ENCODE peak calls at places on chromosomes 4 and X, in six cellular contexts. Q, K, J, B, M and S are unnamed samples.

GRCh38 chr4:187158003-187158402 is 434.3 kb upstream of the FAT1 start:
- DNase-seq in J (peak), M (no peak), K (no peak), Q (no peak), B (no peak), S (no peak)

GRCh38 chrX:7170903-7171302 is 22.9 kb upstream of the PUDP start:
- DNase-seq in J (no peak), K (peak), Q (peak), B (no peak), M (peak), S (no peak)

GRCh38 chrX:135421932-135422809 is at the start of gene SMIM10L2A:
- DNase-seq in J (no peak), K (no peak), M (no peak), Q (peak), B (no peak), S (no peak)

GRCh38 chrX:69133561-69134542 is 31.4 kb downstream of the PJA1 start:
- DNase-seq in B (no peak), Q (peak), K (no peak), J (no peak), M (peak), S (no peak)

GRCh38 chr4:185640809-185641675 is 105.7 kb upstream of the PDLIM3 start:
- DNase-seq in J (no peak), M (peak), Q (no peak), B (no peak), K (no peak), S (peak)

GRCh38 chr4:27218013-27218412 is 357.4 kb downstream of the STIM2 start:
- DNase-seq in Q (no peak), K (no peak), B (no peak), J (no peak), M (no peak), S (no peak)

GRCh38 chr4:141849778-141850177 is 213.4 kb downstream of the IL15 start:
- DNase-seq in Q (no peak), B (no peak), J (no peak), K (no peak), M (peak), S (no peak)

GRCh38 chr4:13386405-13387107 is 97.6 kb downstream of the RAB28 start:
- DNase-seq in M (no peak), K (no peak), B (no peak), J (no peak), Q (no peak), S (no peak)

GRCh38 chr4:111632752-111633151 is 512.5 kb upstream of the FAM241A start:
- DNase-seq in J (no peak), Q (no peak), B (no peak), K (no peak), M (peak), S (no peak)

GRCh38 chr4:90474484-90474883 is 347.3 kb downstream of the CCSER1 start:
- DNase-seq in M (no peak), J (no peak), B (no peak), Q (no peak), K (no peak), S (no peak)

GRCh38 chrX:11724122-11725017 is 33.7 kb upstream of the MSL3 start:
- DNase-seq in K (no peak), J (no peak), B (no peak), Q (no peak), M (peak), S (peak)

GRCh38 chr4:127503111-127503510 is 129.6 kb upstream of the INTU start:
- DNase-seq in B (no peak), K (no peak), M (no peak), J (no peak), Q (no peak), S (no peak)

GRCh38 chr4:119100640-119101039 is 35.0 kb upstream of the MYOZ2 start:
- DNase-seq in B (no peak), K (no peak), M (peak), Q (no peak), J (no peak), S (no peak)

GRCh38 chr4:155828628-155829027 is 37.4 kb downstream of the ASIC5 start:
- DNase-seq in J (no peak), Q (no peak), M (peak), B (no peak), K (no peak), S (no peak)

GRCh38 chrX:19514791-19515614 is at the start of gene MAP3K15:
- DNase-seq in J (peak), Q (peak), M (no peak), K (peak), B (peak), S (peak)

GRCh38 chrX:106948641-106949040 is 28.4 kb downstream of the CLDN2 start:
- DNase-seq in B (no peak), Q (no peak), K (no peak), J (no peak), M (no peak), S (no peak)

GRCh38 chr4:76513517-76513916 is 78.5 kb downstream of the SHROOM3 start:
- DNase-seq in K (no peak), M (no peak), B (no peak), J (no peak), Q (no peak), S (no peak)

GRCh38 chr4:183140911-183141320 is 41.9 kb downstream of the WWC2 start:
- DNase-seq in K (no peak), Q (no peak), M (peak), B (no peak), J (no peak), S (no peak)

GRCh38 chr4:125833-126232 is 1.5 kb downstream of the ZNF718 start:
- DNase-seq in M (no peak), Q (no peak), K (no peak), J (no peak), B (no peak), S (no peak)

GRCh38 chr4:8610858-8611610 is 18.5 kb downstream of the CPZ start:
- DNase-seq in K (no peak), B (no peak), J (no peak), M (no peak), Q (no peak), S (no peak)

GRCh38 chr4:93394488-93395185 is 433.9 kb upstream of the ATOH1 start:
- DNase-seq in B (no peak), M (peak), J (no peak), K (no peak), Q (no peak), S (no peak)

GRCh38 chr4:121822796-121823504 is 733 bp downstream of the CCNA2 start:
- DNase-seq in K (peak), M (peak), Q (peak), B (no peak), J (no peak), S (peak)

GRCh38 chr4:23631255-23631950 is 258.4 kb downstream of the PPARGC1A start:
- DNase-seq in J (no peak), M (no peak), K (peak), B (no peak), Q (peak), S (no peak)

GRCh38 chr4:78689700-78690318 is 86.3 kb upstream of the BMP2K start:
- DNase-seq in K (no peak), J (no peak), Q (no peak), M (no peak), B (no peak), S (no peak)

GRCh38 chr4:16516796-16517413 is 290.6 kb upstream of the TAPT1 start:
- DNase-seq in J (no peak), M (peak), K (no peak), B (no peak), Q (peak), S (no peak)

GRCh38 chr4:93633721-93634120 is 194.8 kb upstream of the ATOH1 start:
- DNase-seq in B (no peak), Q (no peak), M (no peak), J (no peak), K (no peak), S (no peak)

GRCh38 chr4:82652062-82652461 is 90.3 kb upstream of the TMEM150C start:
- DNase-seq in Q (no peak), B (no peak), K (no peak), M (peak), J (no peak), S (no peak)

GRCh38 chrX:38109042-38109904 is 102.9 kb downstream of the SYTL5 start:
- DNase-seq in M (no peak), J (no peak), K (peak), B (no peak), Q (no peak), S (no peak)

GRCh38 chrX:153494541-153495361 is at the start of gene BGN:
- DNase-seq in M (peak), J (no peak), K (no peak), Q (peak), B (no peak), S (no peak)

GRCh38 chrX:30060718-30061117 is 154.6 kb upstream of the MAGEB2 start:
- DNase-seq in Q (peak), M (peak), K (no peak), B (no peak), J (no peak), S (no peak)

GRCh38 chr4:153465583-153465921 is 608 bp upstream of the TMEM131L start:
- DNase-seq in B (peak), M (peak), K (peak), J (peak), Q (no peak), S (peak)

GRCh38 chr4:15077969-15078368 is 75.7 kb downstream of the CPEB2 start:
- DNase-seq in M (peak), B (no peak), J (no peak), K (no peak), Q (no peak), S (no peak)

GRCh38 chrX:105315301-105315700 is 94.8 kb upstream of the TEX13A start:
- DNase-seq in Q (no peak), K (no peak), M (peak), B (no peak), J (no peak), S (no peak)

GRCh38 chrX:118062817-118063615 is 53.6 kb downstream of the KLHL13 start:
- DNase-seq in Q (no peak), B (no peak), M (no peak), K (no peak), J (no peak), S (no peak)

GRCh38 chr4:98657531-98658286 is 702 bp downstream of the TSPAN5 start:
- DNase-seq in Q (peak), K (peak), J (peak), M (peak), B (no peak), S (peak)

GRCh38 chr4:54090804-54091623 is 8.9 kb upstream of the GSX2 start:
- DNase-seq in Q (peak), J (peak), M (no peak), B (no peak), K (peak), S (peak)

GRCh38 chr4:145098675-145099037 is 545 bp downstream of the ABCE1 start:
- DNase-seq in J (no peak), B (no peak), M (peak), Q (no peak), K (peak), S (peak)

GRCh38 chr4:3407171-3407771 is 34.5 kb upstream of the HGFAC start:
- DNase-seq in Q (peak), B (no peak), J (no peak), K (no peak), M (no peak), S (no peak)

GRCh38 chrX:9528498-9528897 is 63.6 kb downstream of the TBL1X start:
- DNase-seq in J (no peak), B (no peak), K (no peak), Q (no peak), M (no peak), S (no peak)

DNA sequence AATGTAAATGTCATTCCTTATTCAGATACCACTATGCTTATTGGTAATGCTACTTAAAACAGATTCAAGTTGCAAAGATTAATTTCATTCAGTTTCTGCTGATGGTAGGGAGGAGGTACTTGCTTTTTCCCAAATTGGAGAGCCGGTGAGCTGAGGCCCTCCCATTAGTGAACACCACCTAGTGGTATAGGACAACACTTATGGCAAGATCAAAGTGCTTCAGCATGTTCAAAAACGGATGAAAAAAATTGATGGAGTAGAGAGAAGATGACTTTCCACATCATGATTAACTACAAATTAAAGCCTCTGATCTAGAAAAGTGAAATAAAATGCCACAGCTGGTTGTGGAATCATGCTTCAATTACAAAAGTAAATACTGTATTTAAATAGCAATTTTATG is 112.9 kb downstream of the MBNL3 start:
- DNase-seq in K (no peak), B (no peak), J (no peak), Q (no peak), M (no peak), S (no peak)
- TF ChIP-seq CTCF in K (no peak), B (peak), J (peak), Q (peak), M (peak), S (no peak)

GRCh38 chr4:65089666-65090065 is 580.6 kb downstream of the EPHA5 start:
- DNase-seq in J (no peak), Q (no peak), M (peak), B (no peak), K (no peak), S (no peak)
- TF ChIP-seq CTCF in J (no peak), Q (peak), M (peak), B (peak), K (no peak), S (peak)

GRCh38 chr4:139735381-139736256 is 70.0 kb downstream of the MGST2 start:
- DNase-seq in M (no peak), J (peak), Q (peak), K (no peak), B (peak), S (peak)
- TF ChIP-seq CTCF in M (no peak), J (no peak), Q (no peak), K (no peak), B (no peak), S (no peak)

GRCh38 chrX:132694331-132694823 is 205.5 kb upstream of the MBNL3 start:
- DNase-seq in M (no peak), Q (peak), K (no peak), B (no peak), J (no peak), S (no peak)

GRCh38 chrX:132692526-132692925 is 203.7 kb upstream of the MBNL3 start:
- DNase-seq in K (no peak), J (no peak), M (no peak), Q (no peak), B (no peak), S (no peak)

GRCh38 chrX:132692066-132692465 is 203.2 kb upstream of the MBNL3 start:
- DNase-seq in J (no peak), K (no peak), Q (peak), M (peak), B (no peak), S (no peak)

GRCh38 chrX:132685276-132685675 is 196.4 kb upstream of the MBNL3 start:
- DNase-seq in J (no peak), M (no peak), Q (no peak), B (no peak), K (no peak), S (no peak)

GRCh38 chrX:132689741-132690140 is 200.9 kb upstream of the MBNL3 start:
- DNase-seq in M (no peak), K (no peak), J (no peak), B (no peak), Q (no peak), S (no peak)
- TF ChIP-seq CTCF in M (no peak), K (no peak), J (no peak), B (no peak), Q (no peak), S (no peak)

GRCh38 chrX:129544780-129545179 is 4.7 kb downstream of the OCRL start:
- DNase-seq in M (no peak), K (no peak), Q (no peak), J (no peak), B (no peak), S (no peak)
- TF ChIP-seq CTCF in M (no peak), K (no peak), Q (no peak), J (no peak), B (no peak), S (no peak)

DNA sequence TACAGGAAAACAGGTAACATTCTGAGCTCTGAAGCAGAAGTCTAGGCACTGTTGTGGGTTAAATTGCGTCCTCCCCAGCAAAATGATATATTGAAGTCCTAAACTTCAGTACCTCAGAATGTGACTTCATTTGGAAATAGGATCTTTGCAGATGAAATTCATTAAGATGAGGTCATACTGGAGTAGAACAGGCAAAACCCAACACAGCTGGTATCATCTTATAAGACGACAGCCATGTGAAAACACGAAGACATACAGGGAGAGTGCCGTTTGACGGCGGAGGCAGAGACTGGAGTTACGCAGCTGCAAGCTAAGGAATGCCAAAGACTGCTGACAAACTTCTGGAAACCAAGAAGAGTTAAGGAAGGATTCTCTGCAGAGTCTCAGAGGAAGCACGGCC is 241.6 kb downstream of the MAML3 start:
- DNase-seq in K (no peak), B (no peak), Q (no peak), J (no peak), M (no peak), S (no peak)
- TF ChIP-seq CTCF in K (no peak), B (no peak), Q (no peak), J (no peak), M (no peak), S (no peak)

GRCh38 chr4:161254375-161254774 is 909.4 kb downstream of the FSTL5 start:
- DNase-seq in J (no peak), Q (no peak), M (no peak), B (no peak), K (no peak), S (no peak)
- TF ChIP-seq CTCF in J (no peak), Q (peak), M (no peak), B (no peak), K (no peak), S (peak)

GRCh38 chr4:110514889-110515479 is 39.0 kb downstream of the ENPEP start:
- DNase-seq in M (peak), K (no peak), J (no peak), Q (no peak), B (no peak), S (peak)
- TF ChIP-seq CTCF in M (peak), K (peak), J (peak), Q (peak), B (peak), S (peak)

GRCh38 chr4:107760281-107760947 is 40.4 kb upstream of the PAPSS1 start:
- DNase-seq in M (peak), B (no peak), K (peak), Q (peak), J (no peak), S (no peak)
- TF ChIP-seq CTCF in M (peak), B (peak), K (peak), Q (peak), J (no peak), S (no peak)

DNA sequence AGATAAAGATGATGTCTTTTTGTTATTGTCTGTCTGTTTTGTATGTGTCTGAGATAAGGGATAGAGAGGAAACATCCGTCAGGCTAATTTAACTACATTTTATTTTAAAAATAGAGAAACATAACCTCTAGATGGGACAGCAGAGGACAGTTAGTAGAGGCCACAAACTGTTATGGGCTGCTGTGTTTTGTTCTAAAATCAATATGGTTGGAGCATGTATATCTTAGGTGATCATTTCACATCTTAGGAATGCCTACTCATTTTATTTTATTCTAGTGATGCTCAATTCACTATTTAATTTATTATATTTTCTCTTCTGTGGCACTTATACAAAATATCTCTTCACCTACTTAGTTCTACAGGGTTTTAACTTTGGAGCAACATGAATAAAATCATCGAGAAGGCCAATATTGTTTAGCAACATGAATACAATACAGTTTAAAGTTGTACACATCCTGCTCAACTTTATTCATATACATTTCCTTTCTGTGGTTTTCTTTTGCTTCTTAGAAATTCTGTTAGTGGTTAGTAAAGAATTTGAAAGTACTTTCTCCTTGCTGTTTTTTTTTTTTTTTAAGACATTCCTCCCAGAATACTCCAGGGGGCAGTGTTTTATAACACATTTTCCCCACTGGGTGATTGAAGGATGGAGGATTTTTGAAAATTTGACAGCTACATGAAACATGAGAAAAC is 392.9 kb downstream of the UNC5C start:
- DNase-seq in Q (no peak), M (peak), J (no peak), K (no peak), B (no peak), S (peak)
- TF ChIP-seq CTCF in Q (peak), M (peak), J (peak), K (peak), B (peak), S (peak)